ENCODE peak calls at places on chromosome 1, in four cellular contexts. V is PC-9, X is GM23338, Z is MM.1S. A is an unnamed sample.
A peak's percentile ranks its signal among the peaks of the same experiment; 100 is the strongest.

GRCh38 chr1:53526451-53527101 is 67.4 kb downstream of the DMRTB1 start:
- DNase-seq in Z (no peak), X (peak; percentile 45), V (no peak), A (peak; percentile 71)

GRCh38 chr1:28518000-28518744 is 12.3 kb downstream of the RCC1 start:
- DNase-seq in V (peak; percentile 93), X (peak; percentile 95), Z (peak; percentile 93), A (peak; percentile 94)

GRCh38 chr1:223248001-223248786 is 105.1 kb upstream of the TLR5 start:
- DNase-seq in X (no peak), V (no peak), Z (no peak), A (no peak)

GRCh38 chr1:240491156-240491555 is 120.8 kb downstream of the GREM2 start:
- DNase-seq in Z (no peak), V (no peak), X (peak; percentile 29), A (no peak)

GRCh38 chr1:232016636-232017035 is 390.0 kb downstream of the DISC1 start:
- DNase-seq in X (no peak), V (no peak), Z (no peak), A (no peak)

GRCh38 chr1:220962031-220962751 is 82.9 kb downstream of the HLX start:
- DNase-seq in Z (no peak), V (no peak), X (no peak), A (peak; percentile 96)

GRCh38 chr1:215660259-215660658 is 93.2 kb downstream of the KCTD3 start:
- DNase-seq in X (no peak), Z (no peak), V (no peak), A (no peak)

GRCh38 chr1:90313756-90314155 is 318.8 kb downstream of the ZNF326 start:
- DNase-seq in X (no peak), V (no peak), Z (no peak), A (no peak)

GRCh38 chr1:29453502-29454240 is 217.3 kb downstream of the PTPRU start:
- DNase-seq in Z (peak; percentile 24), V (peak; percentile 25), X (peak; percentile 94), A (peak; percentile 62)

GRCh38 chr1:43573066-43573799 is 42.5 kb downstream of the PTPRF start:
- DNase-seq in V (no peak), Z (no peak), X (no peak), A (no peak)

GRCh38 chr1:63316540-63316939 is 5.8 kb upstream of the FOXD3 start:
- DNase-seq in Z (no peak), V (no peak), X (peak; percentile 49), A (no peak)

GRCh38 chr1:2210786-2211185 is 16.2 kb upstream of the FAAP20 start:
- DNase-seq in V (no peak), Z (no peak), X (no peak), A (no peak)

GRCh38 chr1:186498695-186499389 is 37.9 kb upstream of the PDC start:
- DNase-seq in X (no peak), V (no peak), Z (no peak), A (peak; percentile 68)

GRCh38 chr1:185733818-185734709 is at the start of gene HMCN1:
- DNase-seq in Z (peak; percentile 40), X (peak; percentile 89), V (peak; percentile 39), A (peak; percentile 82)

GRCh38 chr1:184563308-184563707 is 176.5 kb downstream of the C1orf21 start:
- DNase-seq in X (no peak), Z (peak; percentile 60), V (no peak), A (peak; percentile 46)

GRCh38 chr1:110774398-110774797 is 98.5 kb upstream of the CD53 start:
- DNase-seq in V (no peak), X (no peak), Z (no peak), A (no peak)

GRCh38 chr1:207798847-207799246 is 47.0 kb downstream of the CD46 start:
- DNase-seq in V (no peak), X (no peak), Z (no peak), A (no peak)

GRCh38 chr1:3197781-3198316 is 128.8 kb downstream of the PRDM16 start:
- DNase-seq in X (no peak), V (no peak), Z (no peak), A (no peak)

DNA sequence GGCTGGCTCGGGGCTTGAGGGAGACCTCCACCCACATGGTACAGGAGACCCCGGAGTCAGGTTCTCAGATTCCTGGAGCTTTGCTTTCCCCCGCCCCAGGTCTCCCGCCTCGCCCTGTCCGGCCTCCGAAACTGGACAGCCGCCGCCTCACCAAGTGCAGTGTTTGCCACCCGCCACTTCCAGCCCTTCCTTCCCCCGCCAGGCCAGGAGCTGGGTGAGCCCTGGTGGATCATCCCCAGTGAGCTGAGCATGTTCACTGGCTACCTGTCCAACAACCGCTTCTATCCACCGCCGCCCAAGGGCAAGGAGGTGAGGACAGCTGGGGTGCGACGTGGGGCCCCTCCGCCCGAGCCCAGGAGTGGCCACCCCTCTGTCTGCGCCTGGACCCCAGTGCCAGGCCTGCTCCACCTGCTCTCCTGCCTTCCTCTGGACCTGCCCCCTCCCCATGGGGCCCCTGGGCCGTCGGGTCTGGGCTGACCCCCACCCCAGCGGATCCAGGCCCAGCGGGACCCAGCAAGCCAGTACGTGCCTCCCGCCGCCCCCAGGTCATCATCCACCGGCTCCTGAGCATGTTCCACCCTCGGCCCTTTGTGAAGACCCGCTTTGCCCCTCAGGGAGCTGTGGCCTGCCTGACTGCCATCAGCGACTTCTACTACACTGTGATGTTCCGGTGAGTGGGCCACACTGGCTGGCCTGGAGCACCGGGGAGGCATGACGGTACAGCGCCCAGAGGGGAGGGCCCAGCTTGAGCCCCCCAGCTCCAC is 8.7 kb downstream of the SELENON start:
- DNase-seq in V (no peak), X (no peak), Z (no peak), A (no peak)
- H3K4me2 ChIP-seq in V (no peak overlapping the region), X (no peak overlapping the region), Z (no peak overlapping the region), A (no peak overlapping the region)

GRCh38 chr1:198275598-198275997 is 118.8 kb downstream of the NEK7 start:
- DNase-seq in V (no peak), Z (no peak), X (no peak), A (no peak)

GRCh38 chr1:198271467-198271866 is 114.7 kb downstream of the NEK7 start:
- DNase-seq in V (no peak), X (no peak), Z (no peak), A (no peak)

GRCh38 chr1:198270421-198270820 is 113.6 kb downstream of the NEK7 start:
- DNase-seq in X (no peak), Z (no peak), V (no peak), A (no peak)

GRCh38 chr1:198272492-198272891 is 115.7 kb downstream of the NEK7 start:
- DNase-seq in X (no peak), Z (no peak), V (no peak), A (peak; percentile 40)

GRCh38 chr1:198273901-198274300 is 117.1 kb downstream of the NEK7 start:
- DNase-seq in V (no peak), Z (no peak), X (no peak), A (no peak)
- H3F3A ChIP-seq in V (no peaks in the 10 kb centered on the region), Z (no peaks in the 10 kb centered on the region), X (no peaks in the 10 kb centered on the region), A (peaks cover 77% of the 10 kb centered on the region)

GRCh38 chr1:204260601-204261197 is 46.9 kb upstream of the GOLT1A start:
- DNase-seq in X (no peak), Z (no peak), V (no peak), A (no peak)

GRCh38 chr1:204261746-204262505 is 48.1 kb upstream of the GOLT1A start:
- DNase-seq in Z (no peak), V (no peak), X (no peak), A (peak; percentile 88)

GRCh38 chr1:204263240-204263848 is 49.6 kb upstream of the GOLT1A start:
- DNase-seq in X (no peak), Z (no peak), V (no peak), A (peak; percentile 11)

GRCh38 chr1:204261266-204261665 is 47.5 kb upstream of the GOLT1A start:
- DNase-seq in X (no peak), Z (no peak), V (no peak), A (no peak)

DNA sequence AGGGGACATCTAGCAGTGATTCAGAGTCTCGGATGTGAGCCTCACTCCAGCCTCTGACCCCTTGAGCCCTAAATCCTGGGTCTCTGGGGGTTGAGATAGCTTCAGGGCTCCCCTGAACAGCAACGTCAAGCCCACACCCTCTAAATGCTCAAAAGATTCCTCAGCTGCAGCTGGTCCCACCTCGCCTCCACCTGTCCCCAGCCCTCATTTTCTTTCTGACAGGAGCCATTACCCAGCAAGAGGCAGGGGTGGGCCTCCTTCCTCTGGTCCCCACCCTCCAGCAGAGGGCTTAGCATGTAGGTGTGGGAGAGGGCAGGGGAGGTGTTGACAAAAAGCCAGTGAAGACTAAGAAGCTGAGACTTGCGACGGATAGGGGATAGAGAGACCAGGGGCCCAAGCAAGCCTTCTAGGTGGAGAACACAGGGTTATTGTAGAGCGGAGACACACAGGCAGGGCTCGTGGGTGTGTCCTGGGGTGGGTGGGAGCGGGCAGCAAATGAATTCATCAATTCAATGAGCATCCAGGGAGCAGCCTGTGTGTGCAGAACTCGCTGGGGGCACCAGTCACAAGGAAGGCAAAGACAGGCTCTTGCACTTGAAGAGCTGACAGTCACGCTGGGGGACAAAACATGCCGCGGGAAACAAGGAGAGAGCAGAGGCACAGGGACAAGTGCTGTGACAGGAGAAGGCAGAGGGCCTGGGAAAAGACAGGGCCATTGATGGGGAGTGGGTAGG is 48.9 kb upstream of the GOLT1A start:
- DNase-seq in X (no peak), V (no peak), Z (no peak), A (no peak)
- H3K4me2 ChIP-seq in X (no peak overlapping the region), V (no peak overlapping the region), Z (no peak overlapping the region), A (peak overlapping the region; percentile 17)

GRCh38 chr1:44785501-44786137 is 2.4 kb downstream of the BEST4 start:
- DNase-seq in Z (no peak), V (no peak), X (no peak), A (no peak)

GRCh38 chr1:44784094-44785026 is 3.6 kb downstream of the BEST4 start:
- DNase-seq in Z (no peak), X (peak; percentile 84), V (no peak), A (peak; percentile 39)

GRCh38 chr1:44786138-44786840 is 1.7 kb downstream of the BEST4 start:
- DNase-seq in X (peak; percentile 89), V (peak; percentile 84), Z (peak; percentile 27), A (peak; percentile 79)

GRCh38 chr1:44785027-44785376 is 3.0 kb downstream of the BEST4 start:
- DNase-seq in X (no peak), V (no peak), Z (no peak), A (no peak)

DNA sequence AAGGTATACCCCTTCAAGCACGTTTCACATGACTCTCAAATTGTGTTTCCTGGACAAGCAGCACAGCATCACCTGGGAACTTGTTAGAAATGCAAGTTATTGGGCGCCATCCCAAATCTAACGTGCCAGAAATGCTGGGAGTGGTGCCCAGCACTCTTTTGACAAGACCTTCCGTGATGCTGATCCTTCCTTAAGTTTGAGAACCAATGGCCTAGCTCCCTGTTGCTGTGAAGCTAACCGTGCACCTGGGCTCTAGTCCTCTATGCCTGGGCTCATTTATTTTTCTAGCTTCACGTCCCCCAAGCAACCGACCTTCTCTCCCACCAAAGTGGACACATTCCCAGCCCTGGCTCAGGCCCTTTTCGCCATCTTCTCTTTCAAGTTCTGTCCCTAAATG is 4.3 kb downstream of the BEST4 start:
- DNase-seq in V (no peak), X (peak; percentile 32), Z (no peak), A (peak; percentile 18)
- H3F3A ChIP-seq in V (peaks cover 50% of the 10 kb centered on the region), X (peaks cover 59% of the 10 kb centered on the region), Z (peaks cover 26% of the 10 kb centered on the region), A (peaks cover 41% of the 10 kb centered on the region)

GRCh38 chr1:37851782-37852210 is 7.6 kb downstream of the MTF1 start:
- DNase-seq in X (no peak), V (no peak), Z (no peak), A (peak; percentile 63)

GRCh38 chr1:37853157-37853556 is 6.2 kb downstream of the MTF1 start:
- DNase-seq in Z (no peak), X (no peak), V (no peak), A (no peak)

GRCh38 chr1:37849480-37849879 is 9.9 kb downstream of the MTF1 start:
- DNase-seq in V (no peak), Z (no peak), X (no peak), A (no peak)

GRCh38 chr1:37850352-37850955 is 8.9 kb downstream of the MTF1 start:
- DNase-seq in Z (no peak), V (peak; percentile 24), X (no peak), A (no peak)

GRCh38 chr1:37851271-37851670 is 8.1 kb downstream of the MTF1 start:
- DNase-seq in X (no peak), V (no peak), Z (no peak), A (no peak)
- H3K4me2 ChIP-seq in X (no peak overlapping the region), V (peak overlapping the region; percentile 96), Z (no peak overlapping the region), A (no peak overlapping the region)